ENCODE peak calls at places on chromosomes 11 and 22, in seven cellular contexts. R is iris pigment epithelial cell, F is kidney, L is NCI-H460, W is activated T-cell treated with anti-CD3 and anti-CD28 coated beads for 4 hours, P is NCI-H2081, O is COR-L47. E is an unnamed sample.
A peak's percentile ranks its signal among the peaks of the same experiment; 100 is the strongest.

GRCh38 chr11:96242191-96242845 is 100.7 kb downstream of the MAML2 start:
- DNase-seq in L (no peak), R (peak; percentile 67), P (no peak), W (no peak), F (no peak), O (no peak), E (no peak)

GRCh38 chr22:17167486-17167885 is 8.4 kb upstream of the HDHD5 start:
- DNase-seq in P (no peak), F (no peak), W (no peak), R (no peak), O (no peak), L (no peak), E (no peak)

GRCh38 chr22:28742562-28742962 is 723 bp downstream of the HSCB start:
- DNase-seq in F (no peak), L (no peak), P (no peak), R (no peak), O (no peak), W (no peak), E (no peak)

GRCh38 chr11:96576383-96576782 is 186.6 kb downstream of the JRKL start:
- DNase-seq in O (no peak), R (no peak), F (no peak), L (no peak), P (no peak), W (no peak), E (no peak)

GRCh38 chr11:12382451-12382850 is 5.1 kb downstream of the PARVA start:
- DNase-seq in L (no peak), O (no peak), F (no peak), P (no peak), R (peak; percentile 44), W (no peak), E (no peak)

GRCh38 chr11:107898270-107898669 is 30.0 kb upstream of the RAB39A start:
- DNase-seq in F (no peak), L (peak; percentile 16), R (peak; percentile 70), W (no peak), P (no peak), O (peak; percentile 22), E (no peak)

GRCh38 chr22:35399678-35400334 is at the start of gene MCM5:
- DNase-seq in O (peak; percentile 99), F (peak; percentile 99), P (peak; percentile 95), R (peak; percentile 98), W (peak; percentile 94), L (peak; percentile 96), E (peak; percentile 81)

GRCh38 chr11:131544591-131544990 is 174.2 kb downstream of the NTM start:
- DNase-seq in P (no peak), W (no peak), L (no peak), R (no peak), O (no peak), F (no peak), E (no peak)

GRCh38 chr11:61860054-61860903 is 31.1 kb downstream of the FADS3 start:
- DNase-seq in F (no peak), R (peak; percentile 44), P (no peak), L (no peak), W (no peak), O (no peak), E (no peak)

GRCh38 chr11:74319139-74319538 is 7.7 kb upstream of the P4HA3 start:
- DNase-seq in R (peak; percentile 96), L (peak; percentile 65), O (no peak), W (no peak), P (no peak), F (no peak), E (peak; percentile 64)

GRCh38 chr22:31083923-31084810 is 3.0 kb downstream of the SMTN start:
- DNase-seq in F (no peak), P (no peak), R (no peak), W (peak; percentile 15), O (no peak), L (no peak), E (no peak)

GRCh38 chr22:47175151-47175760 is 412.8 kb downstream of the TBC1D22A start:
- DNase-seq in F (peak; percentile 71), L (no peak), W (no peak), P (no peak), R (no peak), O (no peak), E (no peak)

GRCh38 chr22:39234157-39234793 is 10.5 kb downstream of the PDGFB start:
- DNase-seq in L (no peak), O (no peak), W (no peak), R (no peak), P (no peak), F (peak; percentile 86), E (no peak)